ENCODE peak calls at places on chromosomes 4 and X, in six cellular contexts. X, Q, O, B, A and F are unnamed samples.
A peak's percentile ranks its signal among the peaks of the same experiment; 100 is the strongest.

GRCh38 chr4:169159614-169160013 is 111.1 kb downstream of the SH3RF1 start:
- DNase-seq in X (no peak), Q (no peak), O (no peak), B (no peak), A (no peak), F (no peak)

GRCh38 chr4:159227984-159228383 is 125.1 kb downstream of the RAPGEF2 start:
- DNase-seq in X (peak; percentile 75), Q (peak; percentile 63), O (peak; percentile 80), B (no peak), A (no peak), F (peak; percentile 84)

GRCh38 chrX:35406386-35406785 is 391.8 kb upstream of the MAGEB16 start:
- DNase-seq in X (no peak), Q (no peak), O (no peak), B (no peak), A (no peak), F (no peak)

GRCh38 chr4:147847947-147848590 is 116.2 kb downstream of the ARHGAP10 start:
- DNase-seq in X (no peak), Q (no peak), O (no peak), B (no peak), A (no peak), F (no peak)

GRCh38 chr4:157674699-157675098 is 454.2 kb downstream of the GRIA2 start:
- DNase-seq in X (no peak), Q (no peak), O (no peak), B (no peak), A (no peak), F (no peak)

GRCh38 chrX:13863326-13863725 is 46.4 kb upstream of the GPM6B start:
- DNase-seq in X (no peak), Q (no peak), O (no peak), B (no peak), A (no peak), F (no peak)

GRCh38 chr4:25628441-25628840 is 27.2 kb upstream of the SLC34A2 start:
- DNase-seq in X (no peak), Q (no peak), O (no peak), B (no peak), A (no peak), F (no peak)

GRCh38 chr4:165443276-165443675 is 64.5 kb downstream of the CPE start:
- DNase-seq in X (no peak), Q (no peak), O (no peak), B (no peak), A (no peak), F (no peak)

GRCh38 chrX:66150188-66150587 is 13.9 kb upstream of the HEPH start:
- DNase-seq in X (no peak), Q (no peak), O (no peak), B (no peak), A (no peak), F (no peak)

GRCh38 chrX:124228849-124229248 is 103.6 kb upstream of the TEX13D start:
- DNase-seq in X (no peak), Q (no peak), O (no peak), B (no peak), A (no peak), F (no peak)

GRCh38 chr4:149987777-149988410 is 90.4 kb upstream of the DCLK2 start:
- DNase-seq in X (no peak), Q (no peak), O (no peak), B (no peak), A (no peak), F (no peak)

GRCh38 chrX:56281789-56282188 is 49.6 kb downstream of the KLF8 start:
- DNase-seq in X (no peak), Q (no peak), O (no peak), B (peak; percentile 2), A (no peak), F (no peak)

GRCh38 chrX:11261260-11261659 is 32.0 kb upstream of the AMELX start:
- DNase-seq in X (no peak), Q (no peak), O (no peak), B (no peak), A (no peak), F (no peak)

GRCh38 chr4:25743971-25744370 is 88.3 kb downstream of the SLC34A2 start:
- DNase-seq in X (no peak), Q (no peak), O (no peak), B (no peak), A (no peak), F (no peak)

GRCh38 chr4:82891728-82892466 is 944 bp upstream of the SEC31A start:
- DNase-seq in X (no peak), Q (no peak), O (no peak), B (no peak), A (no peak), F (no peak)

GRCh38 chr4:109434793-109435080 is 1.1 kb downstream of the SEC24B start:
- DNase-seq in X (no peak), Q (no peak), O (no peak), B (no peak), A (no peak), F (no peak)

GRCh38 chr4:15436515-15436914 is 8.7 kb downstream of the C1QTNF7 start:
- DNase-seq in X (no peak), Q (no peak), O (no peak), B (no peak), A (no peak), F (no peak)

GRCh38 chrX:46404774-46405173 is 140.4 kb downstream of the ZNF674 start:
- DNase-seq in X (no peak), Q (no peak), O (no peak), B (no peak), A (no peak), F (no peak)

GRCh38 chr4:184441461-184442392 is 32.6 kb downstream of the IRF2 start:
- DNase-seq in X (no peak), Q (no peak), O (no peak), B (no peak), A (no peak), F (no peak)

GRCh38 chrX:29297171-29297800 is 710.0 kb downstream of the IL1RAPL1 start:
- DNase-seq in X (no peak), Q (no peak), O (no peak), B (no peak), A (no peak), F (no peak)

GRCh38 chr4:174626310-174627022 is 104.2 kb upstream of the HPGD start:
- DNase-seq in X (no peak), Q (no peak), O (no peak), B (no peak), A (no peak), F (no peak)

GRCh38 chr4:114025176-114025777 is 45.8 kb upstream of the ARSJ start:
- DNase-seq in X (no peak), Q (peak; percentile 62), O (no peak), B (no peak), A (peak; percentile 33), F (no peak)

GRCh38 chrX:134172588-134173259 is 64.3 kb upstream of the CCDC160 start:
- DNase-seq in X (no peak), Q (peak; percentile 15), O (peak; percentile 27), B (no peak), A (no peak), F (no peak)

DNA sequence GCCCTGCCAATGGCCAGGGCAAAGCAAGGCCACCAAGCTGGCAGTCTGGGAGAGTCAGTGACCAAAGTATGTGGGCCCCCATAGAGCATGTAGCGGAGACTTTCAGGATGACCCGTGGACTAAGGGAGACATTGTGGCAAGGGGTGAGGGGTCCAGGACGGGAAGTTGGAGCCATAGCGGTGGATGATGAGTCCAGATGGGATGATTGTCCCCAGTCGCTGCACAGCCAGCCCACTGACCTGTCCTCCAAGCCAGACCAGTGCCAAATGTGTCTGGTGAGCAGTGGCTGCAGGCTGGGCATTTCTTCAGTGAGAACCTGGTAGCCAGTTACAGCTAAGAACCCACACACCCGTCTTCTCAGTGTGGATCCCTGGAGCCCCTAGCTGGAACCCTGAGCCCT is 34.3 kb downstream of the ZNF185 start:
- DNase-seq in X (no peak), Q (no peak), O (no peak), B (no peak), A (no peak), F (no peak)
- TF ChIP-seq CTCF in X (no peak), Q (no peak), O (no peak), B (no peak), A (no peak), F (no peak)

GRCh38 chrX:107710617-107711391 is 64.8 kb downstream of the TSC22D3 start:
- DNase-seq in X (peak; percentile 64), Q (peak; percentile 49), O (no peak), B (no peak), A (peak; percentile 87), F (no peak)

GRCh38 chrX:107711521-107712041 is 64.0 kb downstream of the TSC22D3 start:
- DNase-seq in X (peak; percentile 62), Q (no peak), O (no peak), B (no peak), A (no peak), F (no peak)

GRCh38 chrX:107713205-107714195 is 62.1 kb downstream of the TSC22D3 start:
- DNase-seq in X (peak; percentile 61), Q (peak; percentile 19), O (no peak), B (no peak), A (no peak), F (no peak)

GRCh38 chrX:107714196-107714811 is 61.3 kb downstream of the TSC22D3 start:
- DNase-seq in X (peak; percentile 67), Q (peak; percentile 16), O (no peak), B (no peak), A (no peak), F (no peak)

GRCh38 chrX:107712231-107713204 is 63.1 kb downstream of the TSC22D3 start:
- DNase-seq in X (peak; percentile 73), Q (peak; percentile 47), O (no peak), B (no peak), A (no peak), F (peak; percentile 68)
- TF ChIP-seq POLR2AphosphoS5 in X (peak; percentile 38), Q (peak; percentile 14), O (peak; percentile 29), B (no peak), A (peak; percentile 58), F (peak; percentile 69)

GRCh38 chrX:30679369-30679768 is 26.1 kb downstream of the GK start:
- DNase-seq in X (no peak), Q (peak; percentile 29), O (no peak), B (no peak), A (no peak), F (no peak)
- H3K4me1 ChIP-seq in X (no peaks in the 10 kb centered on the region), Q (no peaks in the 10 kb centered on the region), O (no peaks in the 10 kb centered on the region), B (no peaks in the 10 kb centered on the region), A (no peaks in the 10 kb centered on the region), F (no peaks in the 10 kb centered on the region)

GRCh38 chr4:115042496-115042895 is 70.9 kb downstream of the NDST4 start:
- DNase-seq in X (no peak), Q (no peak), O (no peak), B (no peak), A (no peak), F (no peak)
- TF ChIP-seq CTCF in X (no peak), Q (no peak), O (no peak), B (no peak), A (peak; percentile 16), F (no peak)

GRCh38 chr4:181166742-181167399 is 1076.3 kb upstream of the TENM3 start:
- DNase-seq in X (no peak), Q (no peak), O (no peak), B (no peak), A (no peak), F (no peak)
- TF ChIP-seq POLR2AphosphoS5 in X (no peak), Q (no peak), O (no peak), B (no peak), A (no peak), F (no peak)